ENCODE peak calls at places on chromosomes 6 and 20, in seven cellular contexts. W is Caki2, M is heart right ventricle, B is ELR, S is dermis blood vessel endothelial cell, N is A549, H is GM10248. Q is an unnamed sample.

GRCh38 chr20:8244637-8245036 is 112.6 kb downstream of the PLCB1 start:
- DNase-seq in M (no peak), W (no peak), N (no peak), S (peak), B (no peak), H (no peak), Q (no peak)

GRCh38 chr20:59010321-59010994 is 3.4 kb upstream of the CTSZ start:
- DNase-seq in M (no peak), H (no peak), W (no peak), N (no peak), S (peak), B (no peak), Q (no peak)

GRCh38 chr6:47000842-47001241 is 41.3 kb downstream of the ADGRF1 start:
- DNase-seq in B (no peak), H (no peak), M (no peak), S (no peak), W (no peak), N (no peak), Q (no peak)

GRCh38 chr6:56450882-56451739 is 191.6 kb downstream of the DST start:
- DNase-seq in M (peak), H (no peak), S (peak), B (no peak), N (no peak), W (no peak), Q (no peak)

GRCh38 chr6:24431045-24431451 is 28.3 kb downstream of the MRS2 start:
- DNase-seq in S (peak), M (no peak), N (peak), W (peak), B (peak), H (peak), Q (no peak)

GRCh38 chr6:12909828-12910227 is 193.3 kb downstream of the PHACTR1 start:
- DNase-seq in W (no peak), M (peak), H (no peak), B (no peak), N (no peak), S (no peak), Q (no peak)

GRCh38 chr20:51802170-51802745 is at the start of gene SALL4:
- DNase-seq in W (no peak), N (no peak), M (no peak), B (no peak), S (peak), H (no peak), Q (no peak)

GRCh38 chr6:41470341-41471063 is 75.7 kb upstream of the FOXP4 start:
- DNase-seq in M (peak), B (peak), S (no peak), N (no peak), W (no peak), H (no peak), Q (no peak)

GRCh38 chr6:144104898-144105487 is 9.6 kb upstream of the SF3B5 start:
- DNase-seq in N (peak), M (no peak), W (peak), B (peak), S (peak), H (peak), Q (no peak)

GRCh38 chr6:111985202-111985731 is 68.6 kb upstream of the CCN6 start:
- DNase-seq in M (no peak), S (peak), H (no peak), N (no peak), W (no peak), B (peak), Q (peak)

GRCh38 chr6:98203170-98203806 is 631.1 kb upstream of the POU3F2 start:
- DNase-seq in N (no peak), M (no peak), B (no peak), W (peak), H (no peak), S (no peak), Q (no peak)

GRCh38 chr6:37083243-37084138 is 78.0 kb downstream of the FGD2 start:
- DNase-seq in S (no peak), H (no peak), N (no peak), W (no peak), M (peak), B (no peak), Q (peak)

GRCh38 chr6:30171677-30172471 is 8.5 kb downstream of the TRIM15 start:
- DNase-seq in H (no peak), N (no peak), M (no peak), W (no peak), S (no peak), B (peak), Q (no peak)

GRCh38 chr6:1208876-1209275 is 103.0 kb upstream of the FOXQ1 start:
- DNase-seq in W (no peak), M (no peak), H (no peak), B (peak), N (no peak), S (no peak), Q (peak)

GRCh38 chr20:10247440-10247839 is 28.8 kb downstream of the SNAP25 start:
- DNase-seq in M (no peak), W (no peak), S (no peak), N (no peak), B (peak), H (no peak), Q (no peak)

GRCh38 chr20:61828891-61829290 is 236.8 kb downstream of the TAF4 start:
- DNase-seq in H (no peak), S (no peak), W (no peak), B (no peak), M (no peak), N (no peak), Q (no peak)

GRCh38 chr6:37489697-37490336 is 9.9 kb downstream of the CCDC167 start:
- DNase-seq in H (no peak), W (no peak), B (peak), M (peak), N (no peak), S (peak), Q (no peak)

GRCh38 chr6:18432180-18432579 is 45.0 kb downstream of the RNF144B start:
- DNase-seq in N (no peak), H (no peak), M (no peak), B (peak), W (peak), S (peak), Q (peak)

GRCh38 chr20:16206817-16207216 is 366.4 kb downstream of the KIF16B start:
- DNase-seq in M (no peak), N (no peak), W (no peak), B (no peak), H (no peak), S (no peak), Q (no peak)

GRCh38 chr6:39339557-39340555 is 17.4 kb upstream of the KCNK16 start:
- DNase-seq in N (no peak), M (no peak), B (no peak), S (no peak), W (no peak), H (no peak), Q (no peak)

GRCh38 chr6:1553562-1554088 is 56.1 kb upstream of the FOXC1 start:
- DNase-seq in M (no peak), B (peak), H (no peak), W (no peak), S (no peak), N (no peak), Q (no peak)

GRCh38 chr6:74690365-74690764 is 515.5 kb downstream of the COL12A1 start:
- DNase-seq in S (no peak), H (no peak), N (no peak), B (no peak), M (no peak), W (no peak), Q (no peak)

GRCh38 chr6:10730254-10730653 is 7.4 kb downstream of the TMEM14C start:
- DNase-seq in W (no peak), M (no peak), B (no peak), N (no peak), H (no peak), S (no peak), Q (no peak)

GRCh38 chr20:37161830-37162549 is 17.1 kb upstream of the RPN2 start:
- DNase-seq in N (no peak), W (no peak), S (no peak), M (no peak), B (no peak), H (no peak), Q (no peak)

GRCh38 chr6:2111162-2111677 is 134.2 kb downstream of the GMDS start:
- DNase-seq in B (peak), N (no peak), M (no peak), S (peak), H (peak), W (no peak), Q (peak)

GRCh38 chr6:134870677-134871498 is 79.0 kb downstream of the ALDH8A1 start:
- DNase-seq in N (no peak), B (no peak), S (no peak), W (no peak), H (peak), M (no peak), Q (no peak)

GRCh38 chr20:63653041-63653973 is at the start of gene STMN3:
- DNase-seq in S (peak), N (peak), M (peak), H (peak), B (peak), W (peak), Q (no peak)

GRCh38 chr6:3566812-3567211 is 110.0 kb upstream of the SLC22A23 start:
- DNase-seq in N (no peak), M (no peak), B (peak), S (no peak), H (no peak), W (no peak), Q (no peak)

GRCh38 chr20:9590189-9590588 is 75.8 kb downstream of the LAMP5 start:
- DNase-seq in M (no peak), W (no peak), B (peak), H (no peak), S (peak), N (no peak), Q (peak)

GRCh38 chr20:42346771-42347170 is 728.6 kb upstream of the CHD6 start:
- DNase-seq in W (no peak), M (no peak), N (no peak), H (no peak), B (no peak), S (no peak), Q (no peak)

GRCh38 chr6:16331328-16332174 is 93.2 kb downstream of the GMPR start:
- DNase-seq in S (peak), N (peak), M (peak), W (peak), B (peak), H (peak), Q (no peak)

GRCh38 chr20:40607927-40608326 is 81.1 kb downstream of the MAFB start:
- DNase-seq in H (no peak), N (no peak), M (no peak), S (no peak), B (no peak), W (no peak), Q (no peak)

GRCh38 chr20:62782149-62782892 is 14.0 kb upstream of the MRGBP start:
- DNase-seq in H (no peak), S (peak), M (no peak), W (no peak), B (no peak), N (no peak), Q (no peak)

GRCh38 chr20:63648895-63649589 is 4.2 kb downstream of the STMN3 start:
- DNase-seq in N (no peak), S (no peak), B (no peak), H (no peak), W (no peak), M (no peak), Q (no peak)

GRCh38 chr20:25725639-25726038 is 29.0 kb upstream of the ZNF337 start:
- DNase-seq in W (no peak), H (no peak), S (no peak), M (no peak), B (no peak), N (no peak), Q (no peak)

GRCh38 chr20:51542033-51542893 is at the start of gene NFATC2:
- DNase-seq in M (peak), B (no peak), H (peak), N (no peak), S (peak), W (peak), Q (no peak)

GRCh38 chr20:47951521-47951951 is 166.3 kb upstream of the SULF2 start:
- DNase-seq in B (peak), H (no peak), M (no peak), S (peak), W (peak), N (no peak), Q (peak)

GRCh38 chr20:32737371-32738223 is 5.7 kb downstream of the COMMD7 start:
- DNase-seq in M (no peak), W (peak), B (peak), S (peak), H (no peak), N (no peak), Q (no peak)

GRCh38 chr6:99066041-99066440 is 118.3 kb upstream of the FBXL4 start:
- DNase-seq in S (no peak), H (no peak), W (no peak), M (no peak), B (no peak), N (no peak), Q (no peak)

Q was measured in epithelial cell of prostate.